ENCODE peak calls at places on chromosomes 13 and 19, in six cellular contexts. W is heart left ventricle; I is Caco-2; K is ureter; V is C1 segment of cervical spinal cord; P is activated CD8-positive, alpha-beta memory T cell treated with anti-CD3 and anti-CD28 coated beads for 1 hour. T is an unnamed sample.

GRCh38 chr13:50393641-50394040 is 378.4 kb downstream of the KCNRG start:
- DNase-seq in W (no peak), I (no peak), K (no peak), V (no peak), P (no peak), T (peak)

GRCh38 chr19:15154002-15154612 is 46.7 kb downstream of the NOTCH3 start:
- DNase-seq in W (no peak), I (peak), K (no peak), V (no peak), P (no peak), T (no peak)

GRCh38 chr19:1278713-1279112 is 3.4 kb downstream of the FAM174C start:
- DNase-seq in W (no peak), I (no peak), K (no peak), V (no peak), P (no peak), T (no peak)

GRCh38 chr19:51706296-51706695 is 13.2 kb downstream of the SPACA6 start:
- DNase-seq in W (no peak), I (no peak), K (no peak), V (no peak), P (no peak), T (no peak)

GRCh38 chr19:13012690-13013608 is 17.7 kb downstream of the NFIX start:
- DNase-seq in W (no peak), I (no peak), K (no peak), V (peak), P (no peak), T (no peak)

GRCh38 chr13:46778879-46779278 is 18.1 kb downstream of the ESD start:
- DNase-seq in W (no peak), I (no peak), K (no peak), V (no peak), P (no peak), T (peak)

GRCh38 chr19:29841559-29842367 is 30.0 kb downstream of the CCNE1 start:
- DNase-seq in W (no peak), I (peak), K (no peak), V (no peak), P (no peak), T (peak)

GRCh38 chr13:99600318-99600717 is 99.0 kb downstream of the TM9SF2 start:
- DNase-seq in W (no peak), I (peak), K (no peak), V (no peak), P (no peak), T (no peak)

GRCh38 chr13:104522235-104523072 is 1456.2 kb upstream of the SLC10A2 start:
- DNase-seq in W (peak), I (no peak), K (no peak), V (no peak), P (no peak), T (no peak)

GRCh38 chr19:43555185-43555770 is 20.0 kb downstream of the XRCC1 start:
- DNase-seq in W (peak), I (peak), K (peak), V (peak), P (peak), T (peak)

GRCh38 chr13:33251131-33251629 is 34.4 kb downstream of the STARD13 start:
- DNase-seq in W (peak), I (no peak), K (no peak), V (peak), P (no peak), T (peak)

GRCh38 chr13:111202745-111203144 is 87.6 kb downstream of the ARHGEF7 start:
- DNase-seq in W (peak), I (peak), K (no peak), V (no peak), P (no peak), T (peak)

GRCh38 chr19:35123573-35123972 is 8.0 kb downstream of the FXYD3 start:
- DNase-seq in W (no peak), I (no peak), K (peak), V (peak), P (no peak), T (peak)

GRCh38 chr13:82447452-82448030 is 1434.7 kb downstream of the SLITRK1 start:
- DNase-seq in W (no peak), I (no peak), K (no peak), V (no peak), P (no peak), T (no peak)

GRCh38 chr19:49106648-49107135 is 7.5 kb upstream of the LIN7B start:
- DNase-seq in W (peak), I (peak), K (no peak), V (no peak), P (no peak), T (no peak)

GRCh38 chr19:51143486-51143885 is 1.4 kb downstream of the SIGLEC7 start:
- DNase-seq in W (no peak), I (no peak), K (no peak), V (no peak), P (no peak), T (no peak)

GRCh38 chr19:41421314-41421713 is 5.9 kb downstream of the B3GNT8 start:
- DNase-seq in W (no peak), I (no peak), K (no peak), V (no peak), P (no peak), T (no peak)

GRCh38 chr19:31127132-31127967 is 221.9 kb downstream of the TSHZ3 start:
- DNase-seq in W (no peak), I (no peak), K (peak), V (peak), P (no peak), T (no peak)

GRCh38 chr13:96020155-96020575 is 33.0 kb downstream of the UGGT2 start:
- DNase-seq in W (peak), I (peak), K (no peak), V (no peak), P (no peak), T (peak)

GRCh38 chr13:51816604-51817254 is 12.8 kb upstream of the DHRS12 start:
- DNase-seq in W (no peak), I (no peak), K (no peak), V (no peak), P (no peak), T (no peak)

GRCh38 chr19:49441210-49441959 is at the start of gene SLC17A7:
- DNase-seq in W (peak), I (peak), K (no peak), V (no peak), P (no peak), T (no peak)

GRCh38 chr13:75299913-75300862 is 181.8 kb downstream of the TBC1D4 start:
- DNase-seq in W (no peak), I (no peak), K (no peak), V (no peak), P (no peak), T (no peak)

GRCh38 chr19:5718579-5719273 is 1.2 kb downstream of the LONP1 start:
- DNase-seq in W (no peak), I (peak), K (no peak), V (no peak), P (no peak), T (no peak)

GRCh38 chr19:33796164-33797100 is at the start of gene KCTD15:
- DNase-seq in W (no peak), I (peak), K (no peak), V (peak), P (no peak), T (no peak)

GRCh38 chr13:30872685-30873443 is 33.2 kb upstream of the MEDAG start:
- DNase-seq in W (no peak), I (no peak), K (no peak), V (peak), P (no peak), T (peak)

GRCh38 chr19:29326351-29326750 is 113.4 kb upstream of the UQCRFS1 start:
- DNase-seq in W (no peak), I (no peak), K (peak), V (no peak), P (no peak), T (no peak)

GRCh38 chr13:72505376-72505775 is 222.1 kb downstream of the MZT1 start:
- DNase-seq in W (no peak), I (no peak), K (no peak), V (no peak), P (no peak), T (no peak)

GRCh38 chr13:95865080-95865597 is 188.1 kb downstream of the UGGT2 start:
- DNase-seq in W (no peak), I (no peak), K (no peak), V (no peak), P (no peak), T (no peak)

GRCh38 chr13:94674609-94675348 is 37.6 kb downstream of the SOX21 start:
- DNase-seq in W (peak), I (peak), K (no peak), V (no peak), P (peak), T (peak)

GRCh38 chr19:15656467-15656866 is 15.8 kb downstream of the CYP4F3 start:
- DNase-seq in W (no peak), I (no peak), K (no peak), V (no peak), P (no peak), T (no peak)